ENCODE peak calls at places on chromosomes 4 and X, in seven cellular contexts. E is memory B cell; N is HCEC 1CT; T is GM23248; I is DMS153; G is pancreas; O is stimulated activated CD4-positive, alpha-beta T cell treated with anti-CD3 and anti-CD28 coated beads, Interleukin-4, amount 100 ng/mL, for 48 hours. K is an unnamed sample.

GRCh38 chr4:7464259-7464655 is 29.5 kb upstream of the PSAPL1 start:
- DNase-seq in N (no peak), I (no peak), T (no peak), O (no peak), G (no peak), E (no peak), K (no peak)

GRCh38 chr4:25551608-25552007 is 104.0 kb upstream of the SLC34A2 start:
- DNase-seq in O (no peak), T (no peak), E (no peak), I (no peak), G (no peak), N (no peak), K (no peak)

GRCh38 chr4:153068751-153069150 is 132.6 kb downstream of the FHDC1 start:
- DNase-seq in T (no peak), G (no peak), O (no peak), E (no peak), N (no peak), I (no peak), K (no peak)

GRCh38 chr4:7626551-7626950 is 191.8 kb upstream of the PSAPL1 start:
- DNase-seq in N (no peak), G (no peak), T (no peak), I (no peak), O (no peak), E (no peak), K (no peak)

GRCh38 chrX:56728752-56729151 is 291 bp upstream of the NBDY start:
- DNase-seq in I (no peak), O (no peak), T (peak; percentile 41), N (no peak), G (no peak), E (no peak), K (peak; percentile 23)

GRCh38 chrX:47751670-47752069 is 85.0 kb upstream of the ZNF81 start:
- DNase-seq in N (peak; percentile 2), T (peak; percentile 62), G (peak; percentile 18), I (no peak), E (no peak), O (peak; percentile 18), K (no peak)

GRCh38 chr4:52408037-52408436 is 251.1 kb downstream of the USP46 start:
- DNase-seq in N (no peak), O (no peak), I (no peak), G (no peak), E (no peak), T (no peak), K (no peak)

GRCh38 chr4:166675411-166675810 is 558.9 kb downstream of the SPOCK3 start:
- DNase-seq in T (peak; percentile 1), G (no peak), E (no peak), I (no peak), N (peak; percentile 76), O (no peak), K (no peak)

GRCh38 chr4:184814686-184815045 is 11.1 kb downstream of the ACSL1 start:
- DNase-seq in E (no peak), N (peak; percentile 6), I (no peak), T (peak; percentile 47), O (no peak), G (no peak), K (no peak)

GRCh38 chrX:29992083-29992482 is 223.3 kb upstream of the MAGEB2 start:
- DNase-seq in G (no peak), I (no peak), E (no peak), N (no peak), O (no peak), T (no peak), K (no peak)

GRCh38 chr4:186839122-186840037 is 115.7 kb upstream of the FAT1 start:
- DNase-seq in G (no peak), I (no peak), T (peak; percentile 79), N (peak; percentile 70), O (no peak), E (no peak), K (no peak)

GRCh38 chr4:83028976-83029375 is 6.0 kb upstream of the COPS4 start:
- DNase-seq in T (no peak), G (no peak), I (no peak), E (no peak), O (no peak), N (no peak), K (no peak)

GRCh38 chr4:184891765-184892164 is 66.0 kb upstream of the ACSL1 start:
- DNase-seq in T (no peak), G (no peak), N (no peak), O (no peak), E (no peak), I (no peak), K (no peak)

GRCh38 chr4:3765271-3766206 is 646 bp upstream of the ADRA2C start:
- DNase-seq in N (peak; percentile 30), T (peak; percentile 77), O (no peak), E (no peak), I (no peak), G (peak; percentile 40), K (no peak)

GRCh38 chr4:120692964-120693363 is 229.6 kb downstream of the PRDM5 start:
- DNase-seq in E (no peak), I (no peak), O (no peak), G (no peak), N (peak; percentile 67), T (peak; percentile 91), K (no peak)

GRCh38 chr4:119490335-119490734 is 138.3 kb downstream of the PDE5A start:
- DNase-seq in G (no peak), N (peak; percentile 15), E (no peak), T (peak; percentile 26), I (no peak), O (no peak), K (no peak)

GRCh38 chr4:10664408-10664807 is 20.2 kb downstream of the CLNK start:
- DNase-seq in N (peak; percentile 59), T (peak; percentile 86), I (no peak), E (no peak), O (no peak), G (no peak), K (no peak)

GRCh38 chr4:126431049-126431448 is 1116.3 kb downstream of the FAT4 start:
- DNase-seq in G (no peak), N (no peak), O (no peak), E (no peak), I (no peak), T (no peak), K (no peak)

GRCh38 chr4:21656832-21657231 is 291.7 kb downstream of the KCNIP4 start:
- DNase-seq in G (no peak), O (no peak), T (peak; percentile 69), N (no peak), I (no peak), E (no peak), K (no peak)

GRCh38 chr4:125390126-125390525 is 75.4 kb downstream of the FAT4 start:
- DNase-seq in E (no peak), G (no peak), T (peak; percentile 95), O (no peak), I (no peak), N (peak; percentile 83), K (no peak)

GRCh38 chr4:6324461-6324998 is 54.9 kb downstream of the WFS1 start:
- DNase-seq in O (no peak), T (no peak), E (no peak), N (no peak), G (no peak), I (no peak), K (no peak)

GRCh38 chrX:74178536-74178935 is 125.4 kb upstream of the ZCCHC13 start:
- DNase-seq in G (no peak), N (no peak), E (no peak), I (no peak), T (no peak), O (no peak), K (no peak)

GRCh38 chr4:69832326-69833030 is 27.5 kb downstream of the SULT1E1 start:
- DNase-seq in G (peak; percentile 27), I (no peak), E (no peak), T (no peak), N (no peak), O (no peak), K (no peak)

GRCh38 chrX:18607966-18608365 is 63.9 kb downstream of the RS1 start:
- DNase-seq in O (no peak), E (no peak), T (peak; percentile 7), G (no peak), N (no peak), I (no peak), K (no peak)

GRCh38 chrX:72714471-72714916 is 388 bp upstream of the PHKA1 start:
- DNase-seq in N (peak; percentile 52), I (peak; percentile 14), T (peak; percentile 75), O (no peak), E (no peak), G (peak; percentile 77), K (peak; percentile 15)

GRCh38 chr4:129335263-129335662 is 239.3 kb downstream of the C4orf33 start:
- DNase-seq in I (peak; percentile 38), E (no peak), G (no peak), T (no peak), O (no peak), N (no peak), K (no peak)

GRCh38 chrX:101079223-101079622 is 544 bp downstream of the TMEM35A start:
- DNase-seq in O (no peak), N (no peak), T (peak; percentile 6), E (no peak), G (no peak), I (no peak), K (no peak)

K was measured in midbrain.